ENCODE peak calls at places on chromosome 19, in five cellular contexts. One of them, this sample, is unnamed.

GRCh38 chr19:6233827-6234511 is 45.8 kb downstream of the MLLT1 start:
- DNase-seq in CD8-positive, alpha-beta memory T cell: no peak
- DNase-seq in activated T-cell treated with anti-CD3 and anti-CD28 coated beads, Interleukin-2, amount 50 U/mL, for 24 hours: no peak
- DNase-seq in anterior cingulate cortex: no peak
- DNase-seq in CD4-positive, alpha-beta T cell: no peak
- DNase-seq in this sample: peak; percentile 23

GRCh38 chr19:3656073-3656746 is 29.6 kb upstream of the CACTIN start:
- DNase-seq in activated T-cell treated with anti-CD3 and anti-CD28 coated beads, Interleukin-2, amount 50 U/mL, for 24 hours: no peak
- DNase-seq in anterior cingulate cortex: no peak
- DNase-seq in CD4-positive, alpha-beta T cell: no peak
- DNase-seq in CD8-positive, alpha-beta memory T cell: no peak
- DNase-seq in this sample: peak; percentile 25

GRCh38 chr19:11377237-11377636 is 2.8 kb downstream of the SWSAP1 start:
- DNase-seq in anterior cingulate cortex: no peak
- DNase-seq in activated T-cell treated with anti-CD3 and anti-CD28 coated beads, Interleukin-2, amount 50 U/mL, for 24 hours: no peak
- DNase-seq in CD4-positive, alpha-beta T cell: no peak
- DNase-seq in CD8-positive, alpha-beta memory T cell: no peak
- DNase-seq in this sample: no peak

GRCh38 chr19:56838930-56839664 is 1.4 kb downstream of the PEG3 start:
- DNase-seq in activated T-cell treated with anti-CD3 and anti-CD28 coated beads, Interleukin-2, amount 50 U/mL, for 24 hours: no peak
- DNase-seq in CD8-positive, alpha-beta memory T cell: no peak
- DNase-seq in CD4-positive, alpha-beta T cell: no peak
- DNase-seq in anterior cingulate cortex: peak; percentile 94
- DNase-seq in this sample: no peak

GRCh38 chr19:35170359-35171061 is 16.0 kb downstream of the FXYD5 start:
- DNase-seq in anterior cingulate cortex: no peak
- DNase-seq in activated T-cell treated with anti-CD3 and anti-CD28 coated beads, Interleukin-2, amount 50 U/mL, for 24 hours: no peak
- DNase-seq in CD4-positive, alpha-beta T cell: no peak
- DNase-seq in CD8-positive, alpha-beta memory T cell: no peak
- DNase-seq in this sample: no peak

GRCh38 chr19:2291185-2291751 is 9.3 kb upstream of the PEAK3 start:
- DNase-seq in CD8-positive, alpha-beta memory T cell: no peak
- DNase-seq in activated T-cell treated with anti-CD3 and anti-CD28 coated beads, Interleukin-2, amount 50 U/mL, for 24 hours: no peak
- DNase-seq in anterior cingulate cortex: no peak
- DNase-seq in CD4-positive, alpha-beta T cell: no peak
- DNase-seq in this sample: peak; percentile 84

GRCh38 chr19:5714819-5715218 is 5.1 kb downstream of the LONP1 start:
- DNase-seq in CD8-positive, alpha-beta memory T cell: no peak
- DNase-seq in activated T-cell treated with anti-CD3 and anti-CD28 coated beads, Interleukin-2, amount 50 U/mL, for 24 hours: no peak
- DNase-seq in CD4-positive, alpha-beta T cell: no peak
- DNase-seq in anterior cingulate cortex: no peak
- DNase-seq in this sample: no peak

GRCh38 chr19:40090256-40091204 is at the start of gene ZNF780A:
- DNase-seq in CD4-positive, alpha-beta T cell: peak; percentile 61
- DNase-seq in CD8-positive, alpha-beta memory T cell: peak; percentile 85
- DNase-seq in activated T-cell treated with anti-CD3 and anti-CD28 coated beads, Interleukin-2, amount 50 U/mL, for 24 hours: peak; percentile 86
- DNase-seq in anterior cingulate cortex: peak; percentile 78
- DNase-seq in this sample: peak; percentile 89

GRCh38 chr19:42270346-42271044 is 1.4 kb downstream of the CIC start:
- DNase-seq in CD4-positive, alpha-beta T cell: peak; percentile 51
- DNase-seq in anterior cingulate cortex: no peak
- DNase-seq in CD8-positive, alpha-beta memory T cell: peak; percentile 85
- DNase-seq in activated T-cell treated with anti-CD3 and anti-CD28 coated beads, Interleukin-2, amount 50 U/mL, for 24 hours: peak; percentile 83
- DNase-seq in this sample: no peak

This sample was measured in iPS-NIHi11.